ENCODE peak calls at places on chromosomes 7 and 10, in four cellular contexts. One of them, this sample, is unnamed.

GRCh38 chr10:97200616-97201015 is 14.9 kb upstream of the SLIT1 start:
- DNase-seq in amniotic stem cell: no peak
- DNase-seq in HCT116: no peak
- DNase-seq in GM23338: no peak
- DNase-seq in this sample: no peak

GRCh38 chr7:4040031-4040928 is 641.8 kb upstream of the FOXK1 start:
- DNase-seq in amniotic stem cell: no peak
- DNase-seq in HCT116: no peak
- DNase-seq in GM23338: peak; percentile 86
- DNase-seq in this sample: no peak

GRCh38 chr7:159060440-159060839 is 84.2 kb downstream of the VIPR2 start:
- DNase-seq in amniotic stem cell: no peak
- DNase-seq in HCT116: no peak
- DNase-seq in GM23338: no peak
- DNase-seq in this sample: no peak

GRCh38 chr10:62258926-62259325 is 9.7 kb downstream of the RTKN2 start:
- DNase-seq in amniotic stem cell: no peak
- DNase-seq in HCT116: no peak
- DNase-seq in GM23338: no peak
- DNase-seq in this sample: no peak

GRCh38 chr7:6121141-6121540 is 90.0 kb downstream of the ANKRD61 start:
- DNase-seq in amniotic stem cell: no peak
- DNase-seq in HCT116: no peak
- DNase-seq in GM23338: no peak
- DNase-seq in this sample: no peak

GRCh38 chr7:30470783-30471182 is 7.8 kb downstream of the NOD1 start:
- DNase-seq in amniotic stem cell: peak; percentile 16
- DNase-seq in HCT116: no peak
- DNase-seq in GM23338: no peak
- DNase-seq in this sample: peak; percentile 70

GRCh38 chr7:37354661-37355131 is 94.0 kb downstream of the ELMO1 start:
- DNase-seq in amniotic stem cell: no peak
- DNase-seq in HCT116: no peak
- DNase-seq in GM23338: no peak
- DNase-seq in this sample: peak; percentile 63

GRCh38 chr7:70134029-70134445 is 535.8 kb downstream of the AUTS2 start:
- DNase-seq in amniotic stem cell: no peak
- DNase-seq in HCT116: no peak
- DNase-seq in GM23338: no peak
- DNase-seq in this sample: no peak

GRCh38 chr7:64881461-64882287 is 21.4 kb upstream of the ZNF273 start:
- DNase-seq in amniotic stem cell: no peak
- DNase-seq in HCT116: no peak
- DNase-seq in GM23338: no peak
- DNase-seq in this sample: no peak

This sample was measured in left lung.